ENCODE peak calls at places on chromosomes 13 and 19, in ten cellular contexts. One of them, this sample, is unnamed. For H3K4me1, the result is how much of the 10 kb centered on the place peaks cover.

GRCh38 chr19:42433503-42434260 is 6.5 kb upstream of the LIPE start:
- DNase-seq in IMR-90: peak
- DNase-seq in stomach: peak
- DNase-seq in body of pancreas: peak
- DNase-seq in prostate gland: no peak
- DNase-seq in heart left ventricle: peak
- DNase-seq in Peyer's patch: peak
- DNase-seq in HepG2: peak
- DNase-seq in gastrocnemius medialis: peak
- DNase-seq in testis: peak
- DNase-seq in this sample: no peak

GRCh38 chr19:17327654-17328516 is 6.8 kb downstream of the ANO8 start:
- DNase-seq in IMR-90: no peak
- DNase-seq in stomach: peak
- DNase-seq in body of pancreas: peak
- DNase-seq in prostate gland: peak
- DNase-seq in heart left ventricle: no peak
- DNase-seq in Peyer's patch: peak
- DNase-seq in HepG2: peak
- DNase-seq in gastrocnemius medialis: no peak
- DNase-seq in testis: peak
- DNase-seq in this sample: peak

GRCh38 chr19:13633109-13633508 is 126.8 kb upstream of the CACNA1A start:
- DNase-seq in IMR-90: peak
- DNase-seq in stomach: peak
- DNase-seq in body of pancreas: peak
- DNase-seq in prostate gland: no peak
- DNase-seq in heart left ventricle: no peak
- DNase-seq in Peyer's patch: peak
- DNase-seq in HepG2: peak
- DNase-seq in gastrocnemius medialis: no peak
- DNase-seq in testis: no peak
- DNase-seq in this sample: no peak

GRCh38 chr13:113836917-113837553 is 26.8 kb downstream of the GAS6 start:
- DNase-seq in IMR-90: peak
- DNase-seq in stomach: peak
- DNase-seq in body of pancreas: peak
- DNase-seq in prostate gland: peak
- DNase-seq in heart left ventricle: peak
- DNase-seq in Peyer's patch: peak
- DNase-seq in HepG2: no peak
- DNase-seq in gastrocnemius medialis: peak
- DNase-seq in testis: peak
- DNase-seq in this sample: peak

GRCh38 chr19:4969772-4970531 is 1.0 kb downstream of the KDM4B start:
- DNase-seq in IMR-90: no peak
- DNase-seq in stomach: no peak
- DNase-seq in body of pancreas: no peak
- DNase-seq in prostate gland: no peak
- DNase-seq in heart left ventricle: no peak
- DNase-seq in Peyer's patch: no peak
- DNase-seq in HepG2: no peak
- DNase-seq in gastrocnemius medialis: no peak
- DNase-seq in testis: peak
- DNase-seq in this sample: no peak

GRCh38 chr13:97359181-97360057 is 74.5 kb upstream of the RAP2A start:
- DNase-seq in IMR-90: peak
- DNase-seq in stomach: peak
- DNase-seq in body of pancreas: peak
- DNase-seq in prostate gland: peak
- DNase-seq in heart left ventricle: no peak
- DNase-seq in Peyer's patch: no peak
- DNase-seq in HepG2: peak
- DNase-seq in gastrocnemius medialis: peak
- DNase-seq in testis: peak
- DNase-seq in this sample: no peak

GRCh38 chr13:21595546-21595822 is 8.5 kb downstream of the MICU2 start:
- DNase-seq in IMR-90: no peak
- DNase-seq in stomach: no peak
- DNase-seq in body of pancreas: no peak
- DNase-seq in prostate gland: no peak
- DNase-seq in heart left ventricle: no peak
- DNase-seq in Peyer's patch: no peak
- DNase-seq in HepG2: no peak
- DNase-seq in gastrocnemius medialis: no peak
- DNase-seq in testis: no peak
- DNase-seq in this sample: no peak

GRCh38 chr13:50708461-50708860 is 135.0 kb downstream of the DLEU7 start:
- DNase-seq in IMR-90: no peak
- DNase-seq in stomach: no peak
- DNase-seq in body of pancreas: no peak
- DNase-seq in prostate gland: no peak
- DNase-seq in heart left ventricle: no peak
- DNase-seq in Peyer's patch: no peak
- DNase-seq in HepG2: no peak
- DNase-seq in gastrocnemius medialis: no peak
- DNase-seq in testis: no peak
- DNase-seq in this sample: no peak

GRCh38 chr19:1082165-1082927 is 12.8 kb downstream of the POLR2E start:
- DNase-seq in IMR-90: no peak
- DNase-seq in stomach: peak
- DNase-seq in body of pancreas: peak
- DNase-seq in prostate gland: peak
- DNase-seq in heart left ventricle: peak
- DNase-seq in Peyer's patch: peak
- DNase-seq in HepG2: no peak
- DNase-seq in gastrocnemius medialis: no peak
- DNase-seq in testis: peak
- DNase-seq in this sample: peak

GRCh38 chr19:6060600-6061391 is 49.5 kb downstream of the RFX2 start:
- DNase-seq in IMR-90: peak
- DNase-seq in stomach: no peak
- DNase-seq in body of pancreas: peak
- DNase-seq in prostate gland: peak
- DNase-seq in heart left ventricle: no peak
- DNase-seq in Peyer's patch: no peak
- DNase-seq in HepG2: no peak
- DNase-seq in gastrocnemius medialis: no peak
- DNase-seq in testis: peak
- DNase-seq in this sample: peak

GRCh38 chr13:111114362-111115050 is 604 bp upstream of the ARHGEF7 start:
- DNase-seq in IMR-90: peak
- DNase-seq in stomach: no peak
- DNase-seq in body of pancreas: no peak
- DNase-seq in prostate gland: peak
- DNase-seq in heart left ventricle: peak
- DNase-seq in Peyer's patch: no peak
- DNase-seq in HepG2: no peak
- DNase-seq in gastrocnemius medialis: peak
- DNase-seq in testis: peak
- DNase-seq in this sample: no peak

DNA sequence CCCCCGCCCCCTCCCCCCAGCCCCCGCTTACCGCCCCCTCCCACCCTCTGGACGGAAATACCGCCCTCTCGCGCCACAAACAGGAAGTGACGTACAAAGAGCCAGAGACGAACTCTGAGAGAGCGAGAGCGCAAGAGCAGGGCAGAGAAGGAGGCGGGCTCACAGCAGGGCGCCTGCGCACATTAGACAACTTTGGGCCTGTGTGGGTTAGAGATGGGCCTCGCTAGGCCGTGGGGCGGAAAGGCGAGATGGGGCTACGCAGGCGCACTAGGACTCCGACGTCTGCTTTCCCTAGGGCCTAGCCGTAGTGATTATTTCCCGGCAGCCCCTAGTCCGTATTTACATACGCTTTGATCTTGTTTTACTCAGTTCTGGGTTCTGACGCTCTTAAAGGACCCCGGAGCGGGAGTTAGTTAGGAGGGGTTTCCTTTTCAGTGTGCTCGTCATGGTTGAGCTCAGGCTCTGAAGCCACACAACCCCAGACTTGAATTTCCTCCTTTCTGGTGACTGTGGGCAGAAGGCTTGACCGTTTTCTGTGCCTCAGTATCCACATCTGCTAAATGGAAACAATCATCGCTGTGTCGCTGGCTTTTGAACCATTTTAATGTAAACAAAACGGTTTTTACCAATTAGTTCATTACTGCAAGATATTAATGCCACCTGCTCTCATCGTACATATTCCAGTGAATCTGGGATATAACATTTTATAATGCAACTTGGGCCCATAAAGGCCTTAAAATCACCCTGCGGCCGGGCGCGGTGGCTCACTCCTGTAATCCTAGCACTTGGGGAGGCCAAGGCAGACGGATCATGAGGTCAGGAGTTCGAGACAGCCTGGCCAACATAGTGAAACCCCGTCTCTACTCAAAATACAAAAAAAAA is 449 bp upstream of the AKT2 start:
- DNase-seq in IMR-90: peak
- DNase-seq in stomach: peak
- DNase-seq in body of pancreas: peak
- DNase-seq in prostate gland: peak
- DNase-seq in heart left ventricle: peak
- DNase-seq in Peyer's patch: peak
- DNase-seq in HepG2: peak
- DNase-seq in gastrocnemius medialis: peak
- DNase-seq in testis: peak
- DNase-seq in this sample: peak
- TF ChIP-seq POLR2A in IMR-90: peak
- TF ChIP-seq POLR2A in stomach: no peak
- TF ChIP-seq POLR2A in body of pancreas: peak
- TF ChIP-seq POLR2A in prostate gland: peak
- TF ChIP-seq POLR2A in heart left ventricle: no peak
- TF ChIP-seq POLR2A in Peyer's patch: peak
- TF ChIP-seq POLR2A in HepG2: no peak
- TF ChIP-seq POLR2A in gastrocnemius medialis: peak
- TF ChIP-seq POLR2A in testis: no peak
- TF ChIP-seq POLR2A in this sample: peak

GRCh38 chr13:73335226-73335625 is 276.4 kb downstream of the KLF5 start:
- DNase-seq in IMR-90: peak
- DNase-seq in stomach: no peak
- DNase-seq in body of pancreas: no peak
- DNase-seq in prostate gland: no peak
- DNase-seq in heart left ventricle: no peak
- DNase-seq in Peyer's patch: no peak
- DNase-seq in HepG2: no peak
- DNase-seq in gastrocnemius medialis: no peak
- DNase-seq in testis: no peak
- DNase-seq in this sample: no peak
- H3K4me1 ChIP-seq in IMR-90: under half
- H3K4me1 ChIP-seq in stomach: under half
- H3K4me1 ChIP-seq in body of pancreas: under half
- H3K4me1 ChIP-seq in prostate gland: under half
- H3K4me1 ChIP-seq in heart left ventricle: under half
- H3K4me1 ChIP-seq in Peyer's patch: under half
- H3K4me1 ChIP-seq in HepG2: under half
- H3K4me1 ChIP-seq in gastrocnemius medialis: under half
- H3K4me1 ChIP-seq in testis: under half
- H3K4me1 ChIP-seq in this sample: under half

GRCh38 chr19:53595510-53595867 is 36.3 kb upstream of the DPRX start:
- DNase-seq in IMR-90: no peak
- DNase-seq in stomach: no peak
- DNase-seq in body of pancreas: no peak
- DNase-seq in prostate gland: no peak
- DNase-seq in heart left ventricle: no peak
- DNase-seq in Peyer's patch: no peak
- DNase-seq in HepG2: no peak
- DNase-seq in gastrocnemius medialis: no peak
- DNase-seq in testis: no peak
- DNase-seq in this sample: no peak
- TF ChIP-seq POLR2A in IMR-90: no peak
- TF ChIP-seq POLR2A in stomach: no peak
- TF ChIP-seq POLR2A in body of pancreas: no peak
- TF ChIP-seq POLR2A in prostate gland: no peak
- TF ChIP-seq POLR2A in heart left ventricle: no peak
- TF ChIP-seq POLR2A in Peyer's patch: no peak
- TF ChIP-seq POLR2A in HepG2: no peak
- TF ChIP-seq POLR2A in gastrocnemius medialis: no peak
- TF ChIP-seq POLR2A in testis: no peak
- TF ChIP-seq POLR2A in this sample: no peak

GRCh38 chr13:74009100-74009668 is 125.0 kb downstream of the KLF12 start:
- DNase-seq in IMR-90: no peak
- DNase-seq in stomach: no peak
- DNase-seq in body of pancreas: no peak
- DNase-seq in prostate gland: no peak
- DNase-seq in heart left ventricle: no peak
- DNase-seq in Peyer's patch: no peak
- DNase-seq in HepG2: no peak
- DNase-seq in gastrocnemius medialis: no peak
- DNase-seq in testis: no peak
- DNase-seq in this sample: no peak
- H3K4me1 ChIP-seq in IMR-90: under half
- H3K4me1 ChIP-seq in stomach: under half
- H3K4me1 ChIP-seq in body of pancreas: under half
- H3K4me1 ChIP-seq in prostate gland: under half
- H3K4me1 ChIP-seq in heart left ventricle: under half
- H3K4me1 ChIP-seq in Peyer's patch: under half
- H3K4me1 ChIP-seq in HepG2: under half
- H3K4me1 ChIP-seq in gastrocnemius medialis: under half
- H3K4me1 ChIP-seq in testis: under half
- H3K4me1 ChIP-seq in this sample: under half

GRCh38 chr13:39210961-39211534 is 172.8 kb downstream of the NHLRC3 start:
- DNase-seq in IMR-90: no peak
- DNase-seq in stomach: no peak
- DNase-seq in body of pancreas: no peak
- DNase-seq in prostate gland: no peak
- DNase-seq in heart left ventricle: no peak
- DNase-seq in Peyer's patch: no peak
- DNase-seq in HepG2: no peak
- DNase-seq in gastrocnemius medialis: no peak
- DNase-seq in testis: no peak
- DNase-seq in this sample: no peak
- TF ChIP-seq POLR2A in IMR-90: no peak
- TF ChIP-seq POLR2A in stomach: no peak
- TF ChIP-seq POLR2A in body of pancreas: no peak
- TF ChIP-seq POLR2A in prostate gland: no peak
- TF ChIP-seq POLR2A in heart left ventricle: no peak
- TF ChIP-seq POLR2A in Peyer's patch: no peak
- TF ChIP-seq POLR2A in HepG2: no peak
- TF ChIP-seq POLR2A in gastrocnemius medialis: no peak
- TF ChIP-seq POLR2A in testis: no peak
- TF ChIP-seq POLR2A in this sample: no peak

This sample was measured in breast epithelium.